ENCODE peak calls at places on chromosomes 4 and X, in four cellular contexts. K is tibial artery; U is WERI-Rb-1; F is naive thymus-derived CD8-positive, alpha-beta T cell. C is an unnamed sample.

GRCh38 chrX:151984328-151984727 is 9.9 kb upstream of the GABRE start:
- DNase-seq in K (no peak), U (no peak), F (no peak), C (no peak)

GRCh38 chrX:150324035-150324728 is 38.9 kb upstream of the MAMLD1 start:
- DNase-seq in K (no peak), F (no peak), U (no peak), C (no peak)

GRCh38 chrX:40320819-40321218 is 223.1 kb upstream of the BCOR start:
- DNase-seq in K (no peak), U (no peak), F (no peak), C (no peak)

GRCh38 chr4:88820723-88821368 is 123.2 kb upstream of the NAP1L5 start:
- DNase-seq in F (no peak), K (no peak), U (no peak), C (no peak)

GRCh38 chrX:6707497-6707896 is 172.6 kb upstream of the VCX3A start:
- DNase-seq in U (no peak), K (no peak), F (no peak), C (no peak)

GRCh38 chrX:118497180-118497814 is 1.7 kb downstream of the DOCK11 start:
- DNase-seq in U (no peak), F (peak; percentile 27), K (no peak), C (no peak)

GRCh38 chrX:35664838-35665237 is 133.3 kb upstream of the MAGEB16 start:
- DNase-seq in K (no peak), F (no peak), U (no peak), C (peak; percentile 52)

GRCh38 chrX:69268637-69269036 is 103.4 kb upstream of the PJA1 start:
- DNase-seq in K (no peak), U (no peak), F (no peak), C (no peak)